ENCODE peak calls at places on chromosomes 6 and 20, in five cellular contexts. One of them, this sample, is unnamed.

GRCh38 chr6:111743859-111744692 is 129.2 kb downstream of the FYN start:
- DNase-seq in neural progenitor cell: no peak
- DNase-seq in MM.1S: no peak
- DNase-seq in hepatocyte: no peak
- DNase-seq in HCT116: no peak
- DNase-seq in this sample: no peak

GRCh38 chr20:36862857-36863668 is 12.9 kb upstream of the TLDC2 start:
- DNase-seq in neural progenitor cell: peak
- DNase-seq in MM.1S: no peak
- DNase-seq in hepatocyte: peak
- DNase-seq in HCT116: no peak
- DNase-seq in this sample: no peak

GRCh38 chr20:58981564-58982364 is 708 bp downstream of the NELFCD start:
- DNase-seq in neural progenitor cell: no peak
- DNase-seq in MM.1S: peak
- DNase-seq in hepatocyte: peak
- DNase-seq in HCT116: no peak
- DNase-seq in this sample: no peak

GRCh38 chr6:112320561-112321300 is 26.4 kb upstream of the RFPL4B start:
- DNase-seq in neural progenitor cell: no peak
- DNase-seq in MM.1S: no peak
- DNase-seq in hepatocyte: no peak
- DNase-seq in HCT116: no peak
- DNase-seq in this sample: no peak

GRCh38 chr6:156887623-156888269 is 110.6 kb downstream of the ARID1B start:
- DNase-seq in neural progenitor cell: no peak
- DNase-seq in MM.1S: no peak
- DNase-seq in hepatocyte: no peak
- DNase-seq in HCT116: no peak
- DNase-seq in this sample: no peak

GRCh38 chr20:47337413-47337812 is 19.1 kb downstream of the ZMYND8 start:
- DNase-seq in neural progenitor cell: no peak
- DNase-seq in MM.1S: no peak
- DNase-seq in hepatocyte: no peak
- DNase-seq in HCT116: no peak
- DNase-seq in this sample: no peak

GRCh38 chr20:25848222-25848621 is 151.6 kb upstream of the ZNF337 start:
- DNase-seq in neural progenitor cell: no peak
- DNase-seq in MM.1S: no peak
- DNase-seq in hepatocyte: no peak
- DNase-seq in HCT116: no peak
- DNase-seq in this sample: no peak

GRCh38 chr6:105121981-105122380 is 57.8 kb downstream of the POPDC3 start:
- DNase-seq in neural progenitor cell: no peak
- DNase-seq in MM.1S: no peak
- DNase-seq in hepatocyte: no peak
- DNase-seq in HCT116: no peak
- DNase-seq in this sample: no peak

GRCh38 chr6:123655520-123656306 is 19.0 kb upstream of the TRDN start:
- DNase-seq in neural progenitor cell: no peak
- DNase-seq in MM.1S: peak
- DNase-seq in hepatocyte: no peak
- DNase-seq in HCT116: no peak
- DNase-seq in this sample: no peak

GRCh38 chr6:52124126-52125121 is 37.0 kb upstream of the PKHD1 start:
- DNase-seq in neural progenitor cell: no peak
- DNase-seq in MM.1S: no peak
- DNase-seq in hepatocyte: no peak
- DNase-seq in HCT116: no peak
- DNase-seq in this sample: no peak

GRCh38 chr6:54071941-54072340 is 39.3 kb upstream of the MLIP start:
- DNase-seq in neural progenitor cell: no peak
- DNase-seq in MM.1S: no peak
- DNase-seq in hepatocyte: no peak
- DNase-seq in HCT116: no peak
- DNase-seq in this sample: no peak

GRCh38 chr6:90758741-90759140 is 171.9 kb upstream of the MAP3K7 start:
- DNase-seq in neural progenitor cell: no peak
- DNase-seq in MM.1S: no peak
- DNase-seq in hepatocyte: no peak
- DNase-seq in HCT116: no peak
- DNase-seq in this sample: no peak

GRCh38 chr6:136550330-136551071 is at the start of gene MAP7:
- DNase-seq in neural progenitor cell: peak
- DNase-seq in MM.1S: peak
- DNase-seq in hepatocyte: peak
- DNase-seq in HCT116: peak
- DNase-seq in this sample: no peak

GRCh38 chr6:118844915-118845314 is 49.0 kb upstream of the ASF1A start:
- DNase-seq in neural progenitor cell: no peak
- DNase-seq in MM.1S: no peak
- DNase-seq in hepatocyte: no peak
- DNase-seq in HCT116: no peak
- DNase-seq in this sample: no peak

GRCh38 chr6:137451926-137452325 is 42.3 kb downstream of the OLIG3 start:
- DNase-seq in neural progenitor cell: no peak
- DNase-seq in MM.1S: no peak
- DNase-seq in hepatocyte: no peak
- DNase-seq in HCT116: no peak
- DNase-seq in this sample: peak

GRCh38 chr6:139860193-139860592 is 485.7 kb upstream of the CITED2 start:
- DNase-seq in neural progenitor cell: no peak
- DNase-seq in MM.1S: no peak
- DNase-seq in hepatocyte: no peak
- DNase-seq in HCT116: no peak
- DNase-seq in this sample: no peak

DNA sequence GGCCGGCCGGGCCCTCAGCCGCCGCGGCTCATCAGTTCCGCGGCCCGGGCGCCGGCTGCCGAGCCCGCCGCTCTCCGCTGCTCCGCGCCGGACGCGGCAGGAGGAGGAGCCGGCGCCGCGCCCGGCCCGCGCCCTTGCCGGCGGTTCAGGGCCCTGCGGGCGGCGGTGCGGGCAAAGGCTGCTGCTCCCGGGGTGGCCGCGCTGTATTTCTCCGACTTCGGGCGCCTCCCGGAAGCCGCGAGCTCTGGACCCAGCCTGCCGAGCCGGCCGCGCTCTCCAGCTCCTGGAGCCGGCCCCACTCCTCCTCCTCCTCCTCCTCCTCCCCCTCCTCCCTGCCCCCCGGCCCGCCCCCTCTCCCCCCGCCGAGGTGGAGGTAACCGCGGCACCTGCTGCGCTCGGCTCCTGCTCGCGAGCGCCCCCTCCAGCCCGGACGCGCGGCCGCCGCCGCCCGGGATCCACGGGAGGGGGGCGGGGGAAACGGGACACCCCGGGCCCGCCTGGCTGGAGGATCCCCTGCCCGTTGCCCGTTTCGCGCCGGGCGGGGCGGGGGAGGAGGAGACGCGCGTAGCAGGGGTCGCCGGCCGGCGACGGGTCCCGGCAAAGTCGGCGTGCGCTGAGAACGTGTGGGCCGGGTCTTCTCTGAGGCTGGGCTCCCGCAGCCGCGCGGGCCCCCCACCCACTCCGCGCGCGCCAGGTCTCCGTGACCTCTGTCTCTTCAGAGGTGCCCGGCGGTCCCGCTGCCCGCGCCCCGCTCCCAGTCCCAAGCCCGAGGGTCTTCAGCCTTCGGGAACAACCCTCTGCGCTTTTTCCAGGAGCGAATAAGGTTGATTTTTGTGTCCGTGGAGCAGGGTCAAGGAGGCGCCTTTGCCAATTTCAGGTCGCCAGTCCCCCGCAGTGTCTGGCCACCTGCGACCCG is at the start of gene SLC22A23:
- DNase-seq in neural progenitor cell: peak
- DNase-seq in MM.1S: peak
- DNase-seq in hepatocyte: peak
- DNase-seq in HCT116: peak
- DNase-seq in this sample: no peak
- TF ChIP-seq EZH2 in neural progenitor cell: no peak
- TF ChIP-seq EZH2 in MM.1S: no peak
- TF ChIP-seq EZH2 in hepatocyte: no peak
- TF ChIP-seq EZH2 in HCT116: no peak
- TF ChIP-seq EZH2 in this sample: no peak

GRCh38 chr6:187252-187840 is 104.9 kb upstream of the DUSP22 start:
- DNase-seq in neural progenitor cell: peak
- DNase-seq in MM.1S: no peak
- DNase-seq in hepatocyte: peak
- DNase-seq in HCT116: no peak
- DNase-seq in this sample: no peak
- TF ChIP-seq EZH2 in neural progenitor cell: no peak
- TF ChIP-seq EZH2 in MM.1S: no peak
- TF ChIP-seq EZH2 in hepatocyte: no peak
- TF ChIP-seq EZH2 in HCT116: no peak
- TF ChIP-seq EZH2 in this sample: no peak

GRCh38 chr6:168623736-168624135 is 182.8 kb downstream of the SMOC2 start:
- DNase-seq in neural progenitor cell: no peak
- DNase-seq in MM.1S: no peak
- DNase-seq in hepatocyte: no peak
- DNase-seq in HCT116: no peak
- DNase-seq in this sample: no peak
- TF ChIP-seq EZH2 in neural progenitor cell: no peak
- TF ChIP-seq EZH2 in MM.1S: no peak
- TF ChIP-seq EZH2 in hepatocyte: no peak
- TF ChIP-seq EZH2 in HCT116: no peak
- TF ChIP-seq EZH2 in this sample: no peak

DNA sequence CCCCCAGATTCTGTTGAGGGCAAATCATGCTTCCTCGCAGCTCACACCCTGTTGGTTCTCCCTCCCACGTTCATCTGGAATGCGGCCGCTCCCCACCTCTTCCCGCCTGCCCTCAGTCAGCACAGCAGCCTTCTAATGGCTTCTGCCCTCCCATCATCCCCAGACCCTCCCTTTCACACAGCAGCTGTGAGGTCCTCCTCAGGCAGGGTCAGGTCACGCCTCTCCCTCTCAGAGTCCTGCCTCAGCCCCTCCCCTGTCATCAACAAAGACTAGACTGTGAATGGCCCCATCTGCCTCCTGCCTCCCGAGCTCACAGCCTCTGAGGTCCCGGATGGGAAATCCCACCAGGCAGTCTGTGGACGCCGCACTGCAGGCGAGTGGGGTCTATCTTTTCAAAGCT is 7.9 kb upstream of the BHLHE23 start:
- DNase-seq in neural progenitor cell: peak
- DNase-seq in MM.1S: no peak
- DNase-seq in hepatocyte: peak
- DNase-seq in HCT116: no peak
- DNase-seq in this sample: no peak
- TF ChIP-seq EZH2 in neural progenitor cell: no peak
- TF ChIP-seq EZH2 in MM.1S: no peak
- TF ChIP-seq EZH2 in hepatocyte: no peak
- TF ChIP-seq EZH2 in HCT116: no peak
- TF ChIP-seq EZH2 in this sample: no peak

DNA sequence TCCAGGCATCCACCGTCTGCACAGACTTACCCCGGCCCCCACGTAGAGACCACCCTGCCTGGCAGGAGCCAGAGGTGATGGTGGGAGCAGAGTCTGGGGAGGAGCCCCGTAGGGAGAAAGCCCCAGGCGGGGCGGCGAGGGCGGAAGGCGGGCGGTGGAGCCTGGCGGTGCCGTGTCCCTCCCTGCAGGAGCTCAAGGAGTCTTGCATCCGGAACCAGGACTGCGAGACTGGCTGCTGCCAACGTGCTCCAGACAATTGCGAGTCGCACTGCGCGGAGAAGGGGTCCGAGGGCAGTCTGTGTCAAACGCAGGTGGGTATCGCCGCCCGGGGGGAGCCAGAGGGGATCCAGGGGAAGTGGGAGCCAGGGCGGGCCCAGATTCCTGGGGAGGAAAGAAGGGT is 6.0 kb downstream of the CLPSL1 start:
- DNase-seq in neural progenitor cell: no peak
- DNase-seq in MM.1S: no peak
- DNase-seq in hepatocyte: no peak
- DNase-seq in HCT116: no peak
- DNase-seq in this sample: no peak
- TF ChIP-seq EZH2 in neural progenitor cell: no peak
- TF ChIP-seq EZH2 in MM.1S: no peak
- TF ChIP-seq EZH2 in hepatocyte: no peak
- TF ChIP-seq EZH2 in HCT116: no peak
- TF ChIP-seq EZH2 in this sample: no peak

DNA sequence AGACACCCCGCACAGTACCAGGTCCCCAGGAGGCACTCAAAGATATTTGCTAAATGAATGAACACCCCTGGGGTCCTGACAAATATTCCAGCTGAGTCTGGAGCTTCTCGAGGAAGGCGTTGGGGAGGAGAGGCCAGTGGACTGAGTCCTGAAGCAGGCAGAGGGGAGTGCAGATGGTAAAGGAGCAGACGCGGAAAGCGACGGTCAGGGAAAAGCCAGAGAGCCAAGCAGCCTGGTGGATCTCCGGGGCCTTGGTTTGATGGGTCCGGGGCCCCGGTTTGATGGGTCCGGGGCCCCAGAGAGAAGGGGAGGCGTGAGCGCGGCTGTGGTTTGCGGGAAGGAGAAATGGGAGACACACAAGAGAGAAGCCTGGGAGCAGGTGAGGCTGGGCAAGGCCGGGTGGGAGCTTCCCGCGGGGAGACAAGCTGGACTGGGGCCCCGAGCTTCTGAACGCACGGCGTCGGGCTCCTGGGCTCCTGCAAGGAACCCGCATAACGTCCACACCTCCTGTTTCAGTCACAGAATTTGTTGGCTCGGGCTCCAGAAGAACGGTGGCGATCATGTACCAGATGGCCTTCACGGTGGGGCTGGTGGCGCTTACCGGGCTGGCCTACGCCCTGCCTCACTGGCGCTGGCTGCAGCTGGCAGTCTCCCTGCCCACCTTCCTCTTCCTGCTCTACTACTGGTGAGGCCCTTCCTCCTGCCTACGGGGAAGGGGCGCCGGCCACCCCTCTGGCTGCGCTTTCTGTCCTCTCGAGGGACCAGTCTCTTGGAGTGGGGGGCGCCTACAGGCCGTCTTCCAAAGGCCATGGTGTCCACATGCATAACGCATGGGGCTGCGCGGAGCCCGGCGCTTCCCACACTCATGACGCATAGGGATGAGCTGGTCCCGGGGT is 12.1 kb downstream of the SLC22A1 start:
- DNase-seq in neural progenitor cell: no peak
- DNase-seq in MM.1S: no peak
- DNase-seq in hepatocyte: no peak
- DNase-seq in HCT116: no peak
- DNase-seq in this sample: no peak
- TF ChIP-seq EZH2 in neural progenitor cell: no peak
- TF ChIP-seq EZH2 in MM.1S: no peak
- TF ChIP-seq EZH2 in hepatocyte: no peak
- TF ChIP-seq EZH2 in HCT116: no peak
- TF ChIP-seq EZH2 in this sample: no peak

DNA sequence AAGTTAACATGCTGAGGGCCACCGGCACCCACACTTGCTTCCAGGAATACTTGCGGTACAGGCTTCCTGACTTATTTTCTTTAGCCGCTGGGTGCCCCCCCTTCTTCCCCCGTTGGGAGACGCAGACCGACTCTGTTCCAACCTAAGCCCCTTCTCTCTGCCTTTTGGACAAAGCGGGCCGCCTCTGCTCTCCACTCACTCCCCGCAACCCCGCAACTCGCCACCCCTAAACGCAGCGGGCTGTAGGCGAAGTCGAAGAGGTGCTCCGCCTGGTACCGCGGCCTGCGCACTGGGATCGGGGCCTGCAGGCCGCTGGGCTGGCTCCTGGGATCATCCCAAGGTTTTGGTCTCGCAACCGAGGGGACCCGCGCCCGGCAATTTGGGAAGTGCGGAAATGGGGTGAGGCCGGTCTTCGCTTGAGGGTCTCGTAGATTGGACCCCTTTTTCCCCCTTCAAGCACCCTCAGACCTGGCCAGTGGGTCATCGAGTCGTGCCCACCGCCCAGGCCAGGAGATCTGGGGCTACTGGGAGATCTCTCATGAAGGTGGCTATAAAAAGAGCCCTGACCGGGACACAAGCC is 4.7 kb upstream of the FOXF2 start:
- DNase-seq in neural progenitor cell: peak
- DNase-seq in MM.1S: no peak
- DNase-seq in hepatocyte: no peak
- DNase-seq in HCT116: no peak
- DNase-seq in this sample: no peak
- TF ChIP-seq EZH2 in neural progenitor cell: peak
- TF ChIP-seq EZH2 in MM.1S: no peak
- TF ChIP-seq EZH2 in hepatocyte: peak
- TF ChIP-seq EZH2 in HCT116: no peak
- TF ChIP-seq EZH2 in this sample: no peak